ENCODE peak calls at places on chromosome 4, in ten cellular contexts. Q is bronchial epithelial cell; R is activated effector memory CD4-positive, alpha-beta T cell treated with Interleukin-2 at 50 U/mL for 16 hours; G is M059J; V is NCI-H446; B is fibroblast of lung; O is hypothalamus; C is NCI-H1092 treated with DMSO at 0.1 percent for 48 hours; H is hepatocyte; K is sciatic nerve. I is an unnamed sample.

GRCh38 chr4:37748546-37748945 is 62.4 kb upstream of the RELL1 start:
- DNase-seq in Q (no peak), R (no peak), G (no peak), V (peak; percentile 92), B (no peak), O (no peak), C (peak; percentile 51), H (no peak), K (no peak), I (no peak)

GRCh38 chr4:44438687-44439086 is 9.9 kb downstream of the KCTD8 start:
- DNase-seq in Q (no peak), R (no peak), G (no peak), V (no peak), B (no peak), O (no peak), C (no peak), H (no peak), K (no peak), I (no peak)

GRCh38 chr4:88441696-88442095 is 15.2 kb upstream of the HERC5 start:
- DNase-seq in Q (no peak), R (no peak), G (no peak), V (no peak), B (no peak), O (no peak), C (no peak), H (no peak), K (no peak), I (no peak)

GRCh38 chr4:189436207-189436606 is 504.5 kb upstream of the FRG1 start:
- DNase-seq in Q (no peak), R (no peak), G (no peak), V (no peak), B (no peak), O (no peak), C (no peak), H (no peak), K (no peak), I (no peak)

GRCh38 chr4:72846280-72847111 is 223.0 kb downstream of the COX18 start:
- DNase-seq in Q (peak; percentile 35), R (no peak), G (peak; percentile 43), V (no peak), B (peak; percentile 36), O (no peak), C (no peak), H (peak; percentile 48), K (no peak), I (peak; percentile 10)

GRCh38 chr4:168881754-168882153 is 128.3 kb downstream of the CBR4 start:
- DNase-seq in Q (peak; percentile 17), R (no peak), G (peak; percentile 38), V (no peak), B (no peak), O (no peak), C (no peak), H (no peak), K (no peak), I (no peak)

GRCh38 chr4:117801756-117802155 is 232.5 kb upstream of the NDST3 start:
- DNase-seq in Q (no peak), R (no peak), G (no peak), V (no peak), B (no peak), O (no peak), C (no peak), H (no peak), K (no peak), I (no peak)

GRCh38 chr4:2583517-2583916 is 47.1 kb downstream of the FAM193A start:
- DNase-seq in Q (peak; percentile 85), R (no peak), G (peak; percentile 20), V (no peak), B (peak; percentile 25), O (no peak), C (no peak), H (peak; percentile 54), K (no peak), I (no peak)

GRCh38 chr4:183618681-183619080 is 40.3 kb downstream of the RWDD4 start:
- DNase-seq in Q (no peak), R (no peak), G (no peak), V (no peak), B (no peak), O (no peak), C (no peak), H (peak; percentile 70), K (no peak), I (no peak)

GRCh38 chr4:13963601-13964000 is 336.1 kb upstream of the BOD1L1 start:
- DNase-seq in Q (no peak), R (no peak), G (peak; percentile 7), V (peak; percentile 11), B (peak; percentile 71), O (no peak), C (no peak), H (no peak), K (no peak), I (no peak)

GRCh38 chr4:181550381-181550780 is 692.8 kb upstream of the TENM3 start:
- DNase-seq in Q (no peak), R (no peak), G (peak; percentile 92), V (no peak), B (no peak), O (no peak), C (no peak), H (no peak), K (no peak), I (no peak)

GRCh38 chr4:152045781-152046571 is 285.2 kb upstream of the GATB start:
- DNase-seq in Q (peak; percentile 54), R (no peak), G (no peak), V (no peak), B (peak; percentile 61), O (no peak), C (no peak), H (peak; percentile 86), K (peak; percentile 65), I (no peak)